ENCODE peak calls at places on chromosome 5, in ten cellular contexts. K is SK-N-SH; B is ovary; J is tibial artery; R is astrocyte; S is IMR-90; M is CD8-positive, alpha-beta T cell; Y is psoas muscle; G is upper lobe of left lung; X is AG04450. A is an unnamed sample.

GRCh38 chr5:16234598-16234997 is 55.0 kb upstream of the MARCHF11 start:
- DNase-seq in K (no peak), B (no peak), J (no peak), R (no peak), S (no peak), M (no peak), Y (no peak), G (no peak), X (no peak), A (no peak)

GRCh38 chr5:173973614-173973969 is 15.4 kb upstream of the C5orf47 start:
- DNase-seq in K (no peak), B (peak), J (no peak), R (no peak), S (no peak), M (no peak), Y (no peak), G (peak), X (no peak), A (peak)

GRCh38 chr5:142491260-142491659 is 166.4 kb upstream of the SPRY4 start:
- DNase-seq in K (no peak), B (no peak), J (no peak), R (no peak), S (no peak), M (no peak), Y (no peak), G (no peak), X (no peak), A (no peak)

GRCh38 chr5:96885518-96886338 is 9.4 kb downstream of the ERAP2 start:
- DNase-seq in K (no peak), B (no peak), J (no peak), R (peak), S (no peak), M (no peak), Y (no peak), G (no peak), X (no peak), A (no peak)

GRCh38 chr5:126253406-126253805 is 169.8 kb upstream of the GRAMD2B start:
- DNase-seq in K (no peak), B (no peak), J (no peak), R (no peak), S (no peak), M (no peak), Y (no peak), G (no peak), X (no peak), A (no peak)

GRCh38 chr5:1846583-1846982 is 36.1 kb downstream of the IRX4 start:
- DNase-seq in K (no peak), B (no peak), J (no peak), R (no peak), S (no peak), M (no peak), Y (peak), G (peak), X (no peak), A (no peak)

GRCh38 chr5:1897386-1897785 is 14.7 kb upstream of the IRX4 start:
- DNase-seq in K (no peak), B (no peak), J (no peak), R (no peak), S (no peak), M (no peak), Y (peak), G (no peak), X (no peak), A (no peak)

GRCh38 chr5:112366987-112367386 is 52.1 kb downstream of the EPB41L4A start:
- DNase-seq in K (peak), B (no peak), J (no peak), R (no peak), S (no peak), M (no peak), Y (no peak), G (no peak), X (no peak), A (no peak)

GRCh38 chr5:96778409-96778808 is 29.3 kb downstream of the ERAP1 start:
- DNase-seq in K (no peak), B (peak), J (peak), R (no peak), S (no peak), M (no peak), Y (no peak), G (no peak), X (no peak), A (no peak)

GRCh38 chr5:137073192-137073591 is 425.9 kb downstream of the SPOCK1 start:
- DNase-seq in K (no peak), B (no peak), J (no peak), R (peak), S (peak), M (no peak), Y (no peak), G (no peak), X (no peak), A (no peak)

GRCh38 chr5:137071526-137071925 is 427.6 kb downstream of the SPOCK1 start:
- DNase-seq in K (no peak), B (no peak), J (no peak), R (no peak), S (no peak), M (no peak), Y (no peak), G (no peak), X (no peak), A (no peak)

GRCh38 chr5:137072376-137073174 is 426.6 kb downstream of the SPOCK1 start:
- DNase-seq in K (no peak), B (no peak), J (no peak), R (peak), S (no peak), M (no peak), Y (no peak), G (no peak), X (no peak), A (no peak)

GRCh38 chr5:137070521-137070920 is 428.6 kb downstream of the SPOCK1 start:
- DNase-seq in K (peak), B (no peak), J (no peak), R (no peak), S (no peak), M (no peak), Y (no peak), G (no peak), X (no peak), A (no peak)

DNA sequence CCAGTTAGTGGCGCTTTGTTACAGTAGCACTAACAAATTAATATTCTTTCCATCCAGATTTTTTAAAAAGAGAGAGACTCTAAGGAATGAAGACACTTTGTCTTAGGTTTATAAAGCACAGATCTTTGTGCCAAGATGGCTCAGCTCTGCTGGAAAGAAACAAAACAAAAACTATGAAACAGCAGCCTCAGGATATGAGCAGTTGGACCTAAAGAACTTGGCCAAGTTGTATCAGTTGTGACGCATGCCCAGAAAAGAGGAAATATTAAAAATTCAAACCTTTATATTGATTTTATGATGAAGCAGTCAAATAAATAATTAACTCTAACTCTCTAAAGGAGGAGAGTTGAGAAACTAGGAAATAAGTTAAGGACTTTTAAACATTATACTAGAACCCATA is 427.2 kb downstream of the SPOCK1 start:
- DNase-seq in K (no peak), B (no peak), J (no peak), R (no peak), S (no peak), M (no peak), Y (no peak), G (no peak), X (no peak), A (no peak)
- H3K4me3 ChIP-seq in K (no peak), B (no peak), J (no peak), R (no peak), S (no peak), M (no peak), Y (no peak), G (no peak), X (no peak), A (no peak)

GRCh38 chr5:59542841-59543825 is 350.4 kb downstream of the PDE4D start:
- DNase-seq in K (peak), B (no peak), J (peak), R (peak), S (no peak), M (no peak), Y (peak), G (no peak), X (no peak), A (no peak)
- H3K27ac ChIP-seq in K (peak), B (no peak), J (peak), R (no peak), S (no peak), M (no peak), Y (peak), G (no peak), X (no peak), A (peak)

GRCh38 chr5:141330299-141331080 is at the start of gene PCDHGA1:
- DNase-seq in K (peak), B (no peak), J (no peak), R (no peak), S (peak), M (no peak), Y (no peak), G (no peak), X (no peak), A (no peak)
- H3K4me3 ChIP-seq in K (peak), B (no peak), J (no peak), R (peak), S (peak), M (no peak), Y (peak), G (no peak), X (peak), A (no peak)

GRCh38 chr5:52709171-52709925 is 78.4 kb upstream of the ITGA1 start:
- DNase-seq in K (no peak), B (peak), J (no peak), R (peak), S (peak), M (no peak), Y (no peak), G (no peak), X (no peak), A (no peak)

GRCh38 chr5:52705720-52706119 is 82.0 kb upstream of the ITGA1 start:
- DNase-seq in K (no peak), B (no peak), J (no peak), R (no peak), S (no peak), M (no peak), Y (no peak), G (no peak), X (no peak), A (no peak)

GRCh38 chr5:52707626-52708025 is 80.1 kb upstream of the ITGA1 start:
- DNase-seq in K (no peak), B (no peak), J (no peak), R (no peak), S (no peak), M (no peak), Y (no peak), G (no peak), X (no peak), A (no peak)

GRCh38 chr5:52708463-52708862 is 79.3 kb upstream of the ITGA1 start:
- DNase-seq in K (no peak), B (no peak), J (no peak), R (no peak), S (no peak), M (no peak), Y (no peak), G (no peak), X (no peak), A (no peak)

GRCh38 chr5:52706775-52707174 is 80.9 kb upstream of the ITGA1 start:
- DNase-seq in K (no peak), B (no peak), J (no peak), R (no peak), S (no peak), M (no peak), Y (no peak), G (no peak), X (no peak), A (no peak)
- H3K27ac ChIP-seq in K (no peak), B (no peak), J (peak), R (no peak), S (no peak), M (no peak), Y (no peak), G (no peak), X (no peak), A (no peak)

GRCh38 chr5:109997191-109997590 is 307.5 kb downstream of the MAN2A1 start:
- DNase-seq in K (no peak), B (no peak), J (no peak), R (no peak), S (no peak), M (no peak), Y (no peak), G (no peak), X (no peak), A (no peak)

GRCh38 chr5:109992264-109992915 is 302.7 kb downstream of the MAN2A1 start:
- DNase-seq in K (peak), B (no peak), J (no peak), R (no peak), S (no peak), M (no peak), Y (no peak), G (no peak), X (no peak), A (no peak)

GRCh38 chr5:109990723-109991359 is 301.1 kb downstream of the MAN2A1 start:
- DNase-seq in K (no peak), B (no peak), J (no peak), R (no peak), S (no peak), M (no peak), Y (no peak), G (no peak), X (no peak), A (no peak)

GRCh38 chr5:109996246-109996645 is 306.5 kb downstream of the MAN2A1 start:
- DNase-seq in K (no peak), B (no peak), J (no peak), R (no peak), S (no peak), M (no peak), Y (no peak), G (no peak), X (no peak), A (no peak)

DNA sequence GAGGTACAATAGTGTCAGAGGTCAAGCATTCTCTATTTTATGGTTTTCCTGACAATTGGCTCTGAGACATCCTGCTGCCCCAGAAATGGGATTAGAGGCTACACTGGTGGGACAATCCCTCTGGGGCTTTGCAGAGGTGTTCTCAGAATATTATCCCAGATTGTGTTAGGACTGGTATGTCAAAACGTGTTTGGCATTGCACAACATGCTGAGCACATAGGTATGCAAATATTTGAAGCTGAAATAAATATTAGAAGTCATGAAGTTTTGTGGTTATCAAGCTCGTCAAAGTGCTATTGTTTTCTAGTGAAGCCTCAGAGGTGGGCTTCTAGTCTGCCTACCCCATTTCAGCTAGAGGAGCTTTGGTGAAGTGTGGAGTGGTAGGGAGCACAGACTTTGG is 304.4 kb downstream of the MAN2A1 start:
- DNase-seq in K (no peak), B (no peak), J (no peak), R (no peak), S (no peak), M (no peak), Y (no peak), G (no peak), X (no peak), A (no peak)
- H3K4me3 ChIP-seq in K (no peak), B (no peak), J (no peak), R (no peak), S (no peak), M (no peak), Y (no peak), G (no peak), X (no peak), A (no peak)

GRCh38 chr5:132821350-132821749 is 8.2 kb downstream of the SOWAHA start:
- DNase-seq in K (no peak), B (no peak), J (no peak), R (no peak), S (no peak), M (no peak), Y (no peak), G (no peak), X (no peak), A (no peak)
- H3K27ac ChIP-seq in K (no peak), B (no peak), J (no peak), R (no peak), S (no peak), M (no peak), Y (no peak), G (no peak), X (no peak), A (peak)